ENCODE peak calls at places on chromosome 16, in four cellular contexts. One of them, this sample, is unnamed.

GRCh38 chr16:10514369-10515055 is 65.9 kb downstream of the EMP2 start:
- DNase-seq in kidney: no peak
- DNase-seq in GM23248: peak
- DNase-seq in hepatocyte: peak
- DNase-seq in this sample: no peak

GRCh38 chr16:83233153-83233552 is 574.6 kb upstream of the HSBP1 start:
- DNase-seq in kidney: no peak
- DNase-seq in GM23248: peak
- DNase-seq in hepatocyte: no peak
- DNase-seq in this sample: no peak

GRCh38 chr16:23145608-23146007 is 3.6 kb downstream of the USP31 start:
- DNase-seq in kidney: no peak
- DNase-seq in GM23248: peak
- DNase-seq in hepatocyte: no peak
- DNase-seq in this sample: no peak

GRCh38 chr16:49463529-49463928 is 89.9 kb downstream of the C16orf78 start:
- DNase-seq in kidney: no peak
- DNase-seq in GM23248: no peak
- DNase-seq in hepatocyte: no peak
- DNase-seq in this sample: peak

GRCh38 chr16:30895592-30896202 is 717 bp upstream of the CTF1 start:
- DNase-seq in kidney: peak
- DNase-seq in GM23248: no peak
- DNase-seq in hepatocyte: no peak
- DNase-seq in this sample: no peak

GRCh38 chr16:74743045-74743667 is 31.5 kb downstream of the FA2H start:
- DNase-seq in kidney: no peak
- DNase-seq in GM23248: no peak
- DNase-seq in hepatocyte: peak
- DNase-seq in this sample: no peak

GRCh38 chr16:57622361-57623250 is 5.8 kb upstream of the ADGRG1 start:
- DNase-seq in kidney: peak
- DNase-seq in GM23248: no peak
- DNase-seq in hepatocyte: no peak
- DNase-seq in this sample: no peak

GRCh38 chr16:78895661-78896060 is 704.9 kb downstream of the MAF start:
- DNase-seq in kidney: no peak
- DNase-seq in GM23248: no peak
- DNase-seq in hepatocyte: no peak
- DNase-seq in this sample: no peak

GRCh38 chr16:24124291-24124690 is 131.8 kb upstream of the CACNG3 start:
- DNase-seq in kidney: no peak
- DNase-seq in GM23248: no peak
- DNase-seq in hepatocyte: no peak
- DNase-seq in this sample: no peak

GRCh38 chr16:26050489-26050888 is 358.7 kb downstream of the HS3ST4 start:
- DNase-seq in kidney: no peak
- DNase-seq in GM23248: no peak
- DNase-seq in hepatocyte: no peak
- DNase-seq in this sample: no peak

GRCh38 chr16:28986492-28986891 is 1.6 kb downstream of the LAT start:
- DNase-seq in kidney: no peak
- DNase-seq in GM23248: no peak
- DNase-seq in hepatocyte: no peak
- DNase-seq in this sample: no peak

DNA sequence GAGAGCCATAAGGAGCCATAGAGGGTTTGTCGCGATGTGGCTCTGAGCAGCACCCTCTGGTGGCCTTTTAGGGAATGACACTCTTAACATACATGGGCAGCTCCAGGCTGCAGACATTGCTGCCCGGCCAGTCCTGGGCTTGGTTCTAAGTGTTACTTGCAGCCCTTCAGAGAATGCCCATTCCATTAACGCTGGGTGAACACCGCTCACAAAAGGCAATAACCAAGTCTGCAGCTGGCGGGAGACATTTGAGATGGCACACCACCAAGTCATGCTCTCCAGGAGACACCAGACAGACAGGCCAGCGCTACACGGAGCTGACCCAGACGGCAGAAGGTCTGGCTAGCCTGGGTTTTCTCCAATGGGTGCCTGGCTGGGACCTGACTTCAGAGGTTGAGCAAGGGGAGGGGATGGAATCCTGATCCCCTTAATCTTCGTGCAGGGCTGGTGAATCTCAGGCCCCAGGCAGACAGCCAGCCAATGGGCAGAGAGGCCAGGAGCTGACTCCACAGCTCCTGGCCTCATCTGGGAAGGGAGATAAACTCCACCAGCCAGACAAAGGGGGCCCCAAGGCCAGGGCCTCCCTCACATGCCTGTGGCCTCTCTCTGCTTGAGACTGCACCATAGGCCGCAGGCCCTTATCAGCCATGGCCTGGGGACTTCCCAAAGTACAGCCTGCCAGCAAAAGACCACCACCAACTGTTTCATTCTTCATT is 58.8 kb downstream of the ZDHHC7 start:
- DNase-seq in kidney: no peak
- DNase-seq in GM23248: peak
- DNase-seq in hepatocyte: peak
- DNase-seq in this sample: no peak
- H3K27ac ChIP-seq in kidney: peak
- H3K27ac ChIP-seq in GM23248: no peak
- H3K27ac ChIP-seq in hepatocyte: peak
- H3K27ac ChIP-seq in this sample: peak

DNA sequence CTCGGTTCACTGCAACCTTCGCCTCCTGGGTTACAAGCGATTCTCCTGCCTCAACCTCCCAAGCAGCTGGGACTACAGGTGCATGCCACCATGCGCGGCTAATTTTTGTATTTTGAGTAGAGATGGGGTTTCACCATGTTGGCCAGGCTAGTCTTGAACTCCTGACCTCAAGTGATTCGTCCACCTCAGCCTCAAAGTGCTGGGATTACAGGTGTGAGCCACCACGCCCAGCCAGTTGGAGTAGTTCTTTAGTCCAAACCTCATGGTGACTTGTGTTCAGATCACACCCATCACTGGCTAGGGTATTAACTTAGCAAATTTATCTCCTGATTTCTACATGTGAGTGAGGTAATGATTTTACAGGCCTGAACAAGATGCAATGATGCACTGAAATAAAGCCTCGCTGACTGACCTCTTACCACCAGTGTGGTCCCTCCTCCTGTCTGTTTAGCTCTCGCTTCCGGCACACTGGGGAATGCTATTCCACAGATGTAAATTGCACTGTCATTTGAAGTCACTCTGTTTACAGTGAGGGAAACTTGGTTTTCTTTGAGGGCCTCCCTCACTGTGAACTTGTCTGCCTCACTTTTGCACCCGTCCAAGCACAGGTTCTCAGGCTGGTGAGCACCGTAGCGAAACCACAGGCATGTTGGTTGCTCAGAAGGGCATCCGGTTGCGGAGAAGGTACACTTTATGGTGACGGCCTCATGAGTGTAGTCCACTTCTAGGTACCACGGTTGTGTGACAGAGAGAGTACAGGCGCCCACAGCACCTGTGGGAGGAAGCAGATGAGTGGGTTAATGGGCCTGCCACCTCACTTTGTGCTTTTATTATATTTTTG is 5.5 kb downstream of the IGSF6 start:
- DNase-seq in kidney: no peak
- DNase-seq in GM23248: no peak
- DNase-seq in hepatocyte: no peak
- DNase-seq in this sample: no peak
- H3K27ac ChIP-seq in kidney: no peak
- H3K27ac ChIP-seq in GM23248: peak
- H3K27ac ChIP-seq in hepatocyte: no peak
- H3K27ac ChIP-seq in this sample: peak

GRCh38 chr16:89317101-89317671 is 99.7 kb downstream of the ZNF778 start:
- DNase-seq in kidney: peak
- DNase-seq in GM23248: no peak
- DNase-seq in hepatocyte: no peak
- DNase-seq in this sample: no peak
- H3K27ac ChIP-seq in kidney: no peak
- H3K27ac ChIP-seq in GM23248: peak
- H3K27ac ChIP-seq in hepatocyte: no peak
- H3K27ac ChIP-seq in this sample: no peak

DNA sequence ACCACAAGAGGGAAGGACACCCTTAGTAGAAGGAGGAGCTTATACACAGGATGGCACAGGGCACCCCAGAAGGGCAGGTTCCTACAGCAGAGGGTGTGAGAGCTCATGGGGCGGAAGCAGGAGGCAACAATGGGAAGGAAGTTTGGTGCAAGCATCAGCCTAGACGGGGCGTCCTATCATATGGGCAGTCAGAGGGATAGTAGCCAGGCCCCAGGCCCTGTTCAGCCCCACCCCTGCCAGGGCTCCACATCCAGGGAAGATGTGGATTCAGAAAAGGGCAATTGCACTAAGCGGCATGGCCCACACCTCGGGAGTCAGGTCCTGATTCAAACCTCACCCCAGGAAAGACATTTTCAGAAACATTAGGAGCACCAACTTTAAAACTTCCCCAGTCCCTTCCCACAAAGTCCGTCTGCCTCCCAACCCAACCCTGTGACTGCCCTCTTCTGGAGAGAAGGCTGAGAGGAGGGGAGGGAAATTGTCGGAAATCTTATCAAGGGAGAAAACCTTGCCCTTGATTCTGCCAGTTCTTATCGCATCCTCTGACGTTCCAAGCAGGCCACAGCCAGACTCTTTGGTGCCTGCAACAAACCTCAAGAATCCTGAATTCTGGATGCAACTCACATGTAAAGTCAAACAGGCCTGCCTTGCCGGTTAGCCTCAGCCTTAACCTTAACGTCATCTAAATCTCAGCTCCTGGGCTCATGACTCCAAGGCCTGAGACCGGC is 198.8 kb upstream of the CDH5 start:
- DNase-seq in kidney: no peak
- DNase-seq in GM23248: no peak
- DNase-seq in hepatocyte: peak
- DNase-seq in this sample: no peak
- H3K27ac ChIP-seq in kidney: no peak
- H3K27ac ChIP-seq in GM23248: no peak
- H3K27ac ChIP-seq in hepatocyte: no peak
- H3K27ac ChIP-seq in this sample: no peak

GRCh38 chr16:628321-629061 is 2.3 kb upstream of the WFIKKN1 start:
- DNase-seq in kidney: peak
- DNase-seq in GM23248: no peak
- DNase-seq in hepatocyte: no peak
- DNase-seq in this sample: no peak

GRCh38 chr16:629289-630023 is 1.3 kb upstream of the WFIKKN1 start:
- DNase-seq in kidney: peak
- DNase-seq in GM23248: no peak
- DNase-seq in hepatocyte: no peak
- DNase-seq in this sample: no peak

GRCh38 chr16:626174-626765 is 4.5 kb upstream of the WFIKKN1 start:
- DNase-seq in kidney: no peak
- DNase-seq in GM23248: no peak
- DNase-seq in hepatocyte: no peak
- DNase-seq in this sample: no peak

GRCh38 chr16:626787-627457 is 3.9 kb upstream of the WFIKKN1 start:
- DNase-seq in kidney: no peak
- DNase-seq in GM23248: peak
- DNase-seq in hepatocyte: peak
- DNase-seq in this sample: no peak

GRCh38 chr16:627458-628239 is 3.1 kb upstream of the WFIKKN1 start:
- DNase-seq in kidney: peak
- DNase-seq in GM23248: peak
- DNase-seq in hepatocyte: peak
- DNase-seq in this sample: no peak
- H3K27ac ChIP-seq in kidney: no peak
- H3K27ac ChIP-seq in GM23248: peak
- H3K27ac ChIP-seq in hepatocyte: no peak
- H3K27ac ChIP-seq in this sample: peak

GRCh38 chr16:4353675-4354074 is 2.6 kb upstream of the PAM16 start:
- DNase-seq in kidney: no peak
- DNase-seq in GM23248: no peak
- DNase-seq in hepatocyte: no peak
- DNase-seq in this sample: no peak

GRCh38 chr16:4356820-4357219 is 5.7 kb upstream of the PAM16 start:
- DNase-seq in kidney: no peak
- DNase-seq in GM23248: no peak
- DNase-seq in hepatocyte: no peak
- DNase-seq in this sample: no peak

GRCh38 chr16:4351880-4352279 is 759 bp upstream of the PAM16 start:
- DNase-seq in kidney: no peak
- DNase-seq in GM23248: peak
- DNase-seq in hepatocyte: no peak
- DNase-seq in this sample: no peak

GRCh38 chr16:4352843-4353242 is 1.7 kb upstream of the PAM16 start:
- DNase-seq in kidney: no peak
- DNase-seq in GM23248: no peak
- DNase-seq in hepatocyte: no peak
- DNase-seq in this sample: no peak

GRCh38 chr16:4354512-4355409 is 3.6 kb upstream of the PAM16 start:
- DNase-seq in kidney: no peak
- DNase-seq in GM23248: no peak
- DNase-seq in hepatocyte: no peak
- DNase-seq in this sample: no peak
- H3K27ac ChIP-seq in kidney: no peak
- H3K27ac ChIP-seq in GM23248: no peak
- H3K27ac ChIP-seq in hepatocyte: no peak
- H3K27ac ChIP-seq in this sample: no peak

This sample was measured in vagina.